ENCODE peak calls at places on chromosomes 11 and 22, in eight cellular contexts. E, C, N, W, A, M, F and Y are unnamed samples. For H3K36me3, the result is how much of the 10 kb centered on the place peaks cover.

GRCh38 chr11:29333993-29334780 is 682.6 kb downstream of the KCNA4 start:
- DNase-seq in N (no peak), F (no peak), E (peak), M (peak), C (peak), W (no peak), A (peak), Y (no peak)

GRCh38 chr22:50398698-50399648 is 55.8 kb downstream of the PPP6R2 start:
- DNase-seq in M (no peak), E (no peak), N (peak), F (no peak), C (no peak), A (no peak), W (no peak), Y (no peak)

GRCh38 chr11:3614742-3615171 is 27.0 kb downstream of the ART5 start:
- DNase-seq in M (no peak), N (no peak), W (no peak), F (no peak), A (no peak), E (peak), C (peak), Y (no peak)

GRCh38 chr11:47106839-47107520 is 69.7 kb downstream of the ARFGAP2 start:
- DNase-seq in A (no peak), W (no peak), F (no peak), M (no peak), E (no peak), C (no peak), N (no peak), Y (no peak)

GRCh38 chr22:37105990-37106389 is 3.5 kb downstream of the TMPRSS6 start:
- DNase-seq in N (no peak), E (no peak), F (no peak), A (no peak), W (no peak), C (no peak), M (no peak), Y (no peak)

GRCh38 chr22:21691773-21692172 is 26.0 kb downstream of the PPIL2 start:
- DNase-seq in C (no peak), E (no peak), W (no peak), M (no peak), N (no peak), F (no peak), A (no peak), Y (no peak)

GRCh38 chr11:104338186-104338585 is 174.2 kb upstream of the PDGFD start:
- DNase-seq in N (no peak), A (peak), M (peak), C (no peak), E (no peak), W (no peak), F (no peak), Y (no peak)

GRCh38 chr22:48268771-48269552 is 1506.5 kb downstream of the TBC1D22A start:
- DNase-seq in N (no peak), C (no peak), F (no peak), A (no peak), E (no peak), W (no peak), M (no peak), Y (no peak)

GRCh38 chr11:83464181-83464580 is 178.0 kb upstream of the CCDC90B start:
- DNase-seq in W (no peak), C (peak), F (no peak), E (no peak), N (no peak), A (no peak), M (no peak), Y (no peak)

GRCh38 chr11:20639688-20640087 is 29.7 kb upstream of the NELL1 start:
- DNase-seq in W (no peak), N (no peak), E (no peak), F (no peak), C (no peak), A (no peak), M (no peak), Y (no peak)

GRCh38 chr11:2342981-2343380 is 34.1 kb upstream of the CD81 start:
- DNase-seq in E (no peak), W (peak), A (no peak), N (no peak), F (no peak), M (peak), C (no peak), Y (no peak)

GRCh38 chr22:40348025-40348658 is 1.8 kb downstream of the ADSL start:
- DNase-seq in N (peak), F (peak), C (peak), E (peak), M (peak), W (no peak), A (peak), Y (no peak)

GRCh38 chr11:106228996-106229395 is 151.5 kb downstream of the AASDHPPT start:
- DNase-seq in M (no peak), F (no peak), W (no peak), A (no peak), E (no peak), C (no peak), N (no peak), Y (no peak)

GRCh38 chr11:70073188-70073817 is 4.8 kb upstream of the ANO1 start:
- DNase-seq in W (no peak), M (peak), A (peak), N (no peak), C (peak), E (no peak), F (no peak), Y (no peak)

DNA sequence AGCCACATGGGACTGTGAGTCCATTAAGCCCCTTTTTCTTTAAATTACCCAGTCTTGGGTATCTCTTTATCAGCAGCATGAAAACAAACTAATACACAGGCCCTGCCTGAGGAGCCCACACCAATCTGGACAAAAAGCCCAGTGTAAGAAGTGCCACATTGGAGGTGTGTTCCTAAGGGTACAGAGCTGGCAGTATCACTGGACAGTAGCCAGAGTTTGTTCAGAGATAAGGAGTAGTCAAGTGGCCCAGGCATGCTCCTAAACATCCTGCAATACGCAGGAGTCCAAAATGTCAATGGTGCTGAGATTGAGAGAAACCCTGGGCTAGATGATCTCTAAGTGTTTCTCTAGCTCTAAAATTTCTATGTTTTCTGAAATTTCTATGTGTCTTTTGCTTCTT is 27.0 kb upstream of the POGLUT3 start:
- DNase-seq in F (no peak), N (no peak), E (no peak), W (no peak), C (no peak), A (no peak), M (no peak), Y (no peak)
- H3K36me3 ChIP-seq in F (under half), N (under half), E (under half), W (under half), C (under half), A (under half), M (under half), Y (under half)

GRCh38 chr22:46180370-46181137 is 30.2 kb downstream of the PPARA start:
- DNase-seq in M (no peak), N (no peak), F (no peak), E (no peak), W (no peak), A (no peak), C (peak), Y (no peak)
- H3K36me3 ChIP-seq in M (under half), N (under half), F (under half), E (under half), W (half or more), A (under half), C (under half), Y (under half)

GRCh38 chr11:118766035-118766434 is 24.9 kb downstream of the DDX6 start:
- DNase-seq in N (no peak), F (no peak), M (no peak), A (no peak), E (no peak), W (no peak), C (no peak), Y (no peak)
- H3K36me3 ChIP-seq in N (under half), F (half or more), M (under half), A (under half), E (half or more), W (half or more), C (under half), Y (under half)

GRCh38 chr11:68609761-68610160 is 74.6 kb upstream of the GAL start:
- DNase-seq in A (no peak), F (no peak), W (no peak), N (no peak), C (no peak), M (no peak), E (no peak), Y (no peak)
- H3K36me3 ChIP-seq in A (under half), F (half or more), W (half or more), N (under half), C (half or more), M (under half), E (half or more), Y (half or more)